ENCODE peak calls at places on chromosomes 11 and 22, in six cellular contexts. I, P, T, N, G and J are unnamed samples.

GRCh38 chr11:125330462-125331325 is 165.4 kb downstream of the FEZ1 start:
- DNase-seq in G (no peak), P (no peak), T (peak), N (no peak), I (no peak), J (no peak)

GRCh38 chr22:46757104-46757503 is 5.3 kb upstream of the TBC1D22A start:
- DNase-seq in I (no peak), T (no peak), G (no peak), P (no peak), N (no peak), J (no peak)

GRCh38 chr11:66412110-66412509 is 8.7 kb upstream of the NPAS4 start:
- DNase-seq in I (no peak), N (no peak), G (no peak), T (no peak), P (no peak), J (no peak)

GRCh38 chr11:134754823-134755198 is 342.8 kb upstream of the B3GAT1 start:
- DNase-seq in T (no peak), N (no peak), P (no peak), I (no peak), G (no peak), J (no peak)

GRCh38 chr22:42829311-42829710 is 27.8 kb downstream of the ARFGAP3 start:
- DNase-seq in T (no peak), I (no peak), G (no peak), N (no peak), P (no peak), J (no peak)

GRCh38 chr11:33542921-33543320 is 157.7 kb downstream of the C11orf91 start:
- DNase-seq in N (peak), G (peak), I (no peak), P (peak), T (peak), J (no peak)

GRCh38 chr11:64859542-64860414 is 15.3 kb upstream of the CDC42BPG start:
- DNase-seq in G (no peak), I (no peak), N (no peak), P (no peak), T (no peak), J (no peak)

GRCh38 chr11:128342511-128343133 is 244.7 kb downstream of the ETS1 start:
- DNase-seq in T (no peak), N (peak), I (no peak), P (peak), G (no peak), J (peak)

DNA sequence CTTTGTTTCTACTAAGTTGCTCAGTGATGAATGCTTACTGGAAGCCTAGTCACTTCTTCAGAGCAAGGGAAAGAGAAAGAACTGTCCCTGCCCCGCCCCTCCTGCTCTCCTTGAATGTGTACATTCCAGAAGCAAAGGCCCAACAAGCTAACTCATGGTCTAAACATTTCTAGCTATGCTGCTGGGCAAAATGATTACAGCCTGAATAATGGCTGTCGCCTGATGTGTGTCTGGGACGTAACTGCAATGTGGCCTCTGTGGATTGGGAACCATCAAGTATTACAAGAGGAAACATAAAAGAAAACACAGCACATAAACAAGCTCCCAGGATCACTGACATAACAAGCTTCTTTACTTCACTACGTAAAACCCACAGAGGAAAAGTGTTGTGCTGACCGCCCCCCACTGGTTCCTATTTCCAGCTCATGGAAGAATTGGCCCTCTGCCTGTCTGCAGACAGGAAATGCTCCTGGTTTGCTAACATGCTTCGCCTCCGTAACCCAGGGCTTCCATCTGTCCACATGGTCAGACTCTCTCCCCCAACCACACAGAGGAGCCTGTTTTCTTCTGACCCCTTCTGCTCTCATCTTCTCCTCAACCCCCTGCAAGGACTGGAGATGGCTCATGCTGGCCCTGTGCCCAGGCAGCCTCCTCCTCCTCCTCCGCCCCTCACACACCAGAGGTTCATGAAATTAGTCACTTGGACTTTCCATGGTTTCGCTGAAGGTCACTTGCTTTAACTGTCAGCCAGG is 187.2 kb downstream of the MAML2 start:
- DNase-seq in G (peak), N (peak), I (peak), T (peak), P (peak), J (peak)
- TF ChIP-seq CTCF in G (peak), N (peak), I (peak), T (peak), P (peak), J (peak)

GRCh38 chr11:42407379-42407778 is 904.4 kb upstream of the API5 start:
- DNase-seq in T (no peak), N (peak), P (no peak), G (peak), I (no peak), J (no peak)
- TF ChIP-seq CTCF in T (no peak), N (peak), P (no peak), G (peak), I (no peak), J (no peak)

GRCh38 chr22:36472689-36473088 is 8.8 kb downstream of the TXN2 start:
- DNase-seq in P (no peak), G (no peak), N (no peak), I (no peak), T (no peak), J (no peak)
- TF ChIP-seq CTCF in P (no peak), G (no peak), N (no peak), I (no peak), T (no peak), J (no peak)

GRCh38 chr11:118672865-118673264 is 6.6 kb downstream of the TREH start:
- DNase-seq in T (no peak), N (peak), G (no peak), I (no peak), P (no peak), J (no peak)
- TF ChIP-seq CTCF in T (peak), N (peak), G (peak), I (peak), P (no peak), J (peak)

DNA sequence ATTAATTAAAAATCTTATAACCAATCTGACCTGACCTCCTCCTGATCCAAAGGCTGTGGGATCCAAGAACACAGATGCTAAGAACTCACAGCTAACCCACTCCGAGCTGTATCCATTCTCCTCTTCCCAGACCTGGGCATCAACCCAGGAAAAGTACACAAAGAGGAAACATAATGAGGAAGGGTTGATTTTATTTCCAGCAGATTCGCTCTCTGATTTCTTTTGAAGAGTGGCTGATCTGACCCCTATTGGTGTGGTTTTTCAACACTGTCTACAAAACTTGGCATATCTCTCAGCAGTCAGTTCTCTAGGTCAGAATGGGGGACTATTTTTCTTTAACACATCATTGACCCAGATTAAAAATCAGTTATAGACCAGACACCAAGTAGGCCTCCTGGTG is 201.9 kb upstream of the UBASH3B start:
- DNase-seq in I (no peak), N (no peak), P (no peak), T (no peak), G (no peak), J (no peak)
- TF ChIP-seq CTCF in I (no peak), N (no peak), P (no peak), T (no peak), G (no peak), J (no peak)

GRCh38 chr11:112785104-112785503 is 176.1 kb upstream of the NCAM1 start:
- DNase-seq in P (no peak), I (no peak), T (no peak), N (peak), G (no peak), J (no peak)

GRCh38 chr11:112786196-112786595 is 175.0 kb upstream of the NCAM1 start:
- DNase-seq in N (no peak), P (no peak), G (no peak), I (no peak), T (no peak), J (no peak)

GRCh38 chr11:112783945-112784322 is 177.3 kb upstream of the NCAM1 start:
- DNase-seq in I (no peak), N (peak), G (no peak), T (no peak), P (no peak), J (no peak)

GRCh38 chr11:112785717-112786116 is 175.5 kb upstream of the NCAM1 start:
- DNase-seq in N (peak), T (no peak), G (no peak), P (no peak), I (no peak), J (peak)

DNA sequence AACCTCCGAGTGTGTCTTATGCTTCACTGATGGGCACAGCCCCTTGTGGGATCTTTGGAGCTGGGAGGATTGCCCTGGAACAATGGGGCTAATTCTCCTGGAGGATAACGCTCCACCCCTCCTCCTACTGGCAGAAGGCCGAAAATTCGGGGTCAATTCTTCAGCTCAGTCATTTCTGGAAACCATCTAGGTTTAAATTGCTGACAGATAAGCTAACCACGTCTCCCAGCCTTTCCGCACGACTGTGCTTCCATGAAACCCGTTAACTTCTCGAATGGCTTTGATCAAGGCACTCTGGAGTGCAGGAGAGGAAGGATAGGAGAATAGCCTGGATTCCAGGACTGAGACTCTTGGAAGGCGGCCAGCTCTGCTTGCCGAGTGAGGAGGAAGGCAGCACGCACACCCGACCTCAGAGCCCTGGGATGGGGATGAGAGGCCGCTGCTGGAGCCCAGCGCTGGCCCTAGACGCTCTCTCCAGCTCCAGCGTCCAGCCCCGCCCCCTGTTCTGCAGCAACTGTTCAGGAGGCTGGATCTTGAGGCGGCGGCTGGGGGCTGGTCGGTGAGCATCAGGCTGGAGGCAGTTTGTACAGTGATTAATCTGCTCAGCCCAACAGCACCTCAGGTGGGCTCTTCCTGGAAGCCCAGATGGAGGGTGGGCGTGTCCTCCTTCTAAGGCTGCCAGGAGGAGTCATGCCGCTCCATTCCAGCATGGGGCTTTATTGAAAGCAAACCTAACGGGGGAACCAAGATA is 176.7 kb upstream of the NCAM1 start:
- DNase-seq in I (no peak), P (no peak), G (no peak), N (peak), T (no peak), J (peak)
- TF ChIP-seq CTCF in I (no peak), P (no peak), G (no peak), N (peak), T (no peak), J (no peak)

DNA sequence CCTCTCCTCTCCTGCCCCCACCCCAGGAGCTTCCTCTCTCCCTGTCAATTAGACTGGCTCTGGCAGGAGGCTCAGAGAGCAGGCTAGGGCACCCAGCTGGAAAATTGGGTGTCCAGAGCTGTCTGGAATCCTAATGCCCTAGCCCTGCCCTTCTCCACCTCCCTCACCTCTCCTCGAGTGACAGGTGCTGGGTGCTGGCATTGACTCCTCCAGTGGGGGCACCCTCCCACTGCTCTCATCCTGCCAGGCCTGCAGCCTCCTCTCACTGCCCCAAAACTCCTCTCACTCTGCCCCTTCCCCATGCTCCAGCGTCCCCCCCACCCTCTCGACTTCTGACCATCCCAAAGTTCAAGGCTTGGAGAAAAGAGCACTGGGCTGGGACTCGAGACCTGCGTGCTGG is 69.0 kb downstream of the CYTH4 start:
- DNase-seq in I (no peak), P (no peak), N (no peak), G (no peak), T (no peak), J (no peak)
- TF ChIP-seq CTCF in I (no peak), P (no peak), N (no peak), G (no peak), T (no peak), J (no peak)

GRCh38 chr22:29156507-29156906 is 49.2 kb upstream of the EMID1 start:
- DNase-seq in G (peak), T (no peak), N (peak), I (no peak), P (peak), J (no peak)

GRCh38 chr22:29152045-29152380 is 53.7 kb upstream of the EMID1 start:
- DNase-seq in T (no peak), I (no peak), N (no peak), G (no peak), P (peak), J (no peak)

GRCh38 chr22:29155966-29156365 is 49.7 kb upstream of the EMID1 start:
- DNase-seq in N (no peak), T (peak), G (no peak), P (peak), I (no peak), J (no peak)

GRCh38 chr22:29152381-29153138 is 53.1 kb upstream of the EMID1 start:
- DNase-seq in N (peak), I (no peak), G (no peak), P (peak), T (peak), J (no peak)

GRCh38 chr22:29154364-29155048 is 51.2 kb upstream of the EMID1 start:
- DNase-seq in T (peak), I (peak), N (peak), P (peak), G (peak), J (no peak)
- TF ChIP-seq CTCF in T (peak), I (peak), N (peak), P (peak), G (peak), J (peak)